ENCODE peak calls at places on chromosome 15, in four cellular contexts. X is psoas muscle, R is left lung, J is sigmoid colon. C is an unnamed sample.

GRCh38 chr15:56038015-56038414 is 44.6 kb upstream of the NEDD4 start:
- DNase-seq in X (no peak), R (no peak), J (no peak), C (no peak)

GRCh38 chr15:62904511-62904910 is 138.0 kb upstream of the TPM1 start:
- DNase-seq in X (no peak), R (no peak), J (no peak), C (no peak)

GRCh38 chr15:84840741-84841429 is 23.7 kb downstream of the ALPK3 start:
- DNase-seq in X (peak; percentile 93), R (peak; percentile 76), J (peak; percentile 93), C (peak; percentile 79)

GRCh38 chr15:89416339-89417183 is 79.8 kb downstream of the RHCG start:
- DNase-seq in X (peak; percentile 72), R (peak; percentile 76), J (no peak), C (no peak)

GRCh38 chr15:37181339-37181738 is 81.0 kb upstream of the MEIS2 start:
- DNase-seq in X (no peak), R (no peak), J (no peak), C (no peak)

GRCh38 chr15:40968290-40969085 is 15.2 kb downstream of the CHAC1 start:
- DNase-seq in X (no peak), R (no peak), J (peak; percentile 2), C (no peak)

GRCh38 chr15:66253643-66254363 is at the start of gene MEGF11:
- DNase-seq in X (no peak), R (peak; percentile 79), J (no peak), C (no peak)

GRCh38 chr15:40430271-40430805 is 10.4 kb upstream of the BAHD1 start:
- DNase-seq in X (peak; percentile 35), R (no peak), J (no peak), C (no peak)

GRCh38 chr15:68373028-68373427 is 58.9 kb downstream of the ITGA11 start:
- DNase-seq in X (no peak), R (no peak), J (peak; percentile 30), C (no peak)

GRCh38 chr15:80593486-80594055 is 101.5 kb upstream of the ABHD17C start:
- DNase-seq in X (no peak), R (no peak), J (no peak), C (no peak)

GRCh38 chr15:49645277-49645676 is 24.4 kb downstream of the DTWD1 start:
- DNase-seq in X (no peak), R (no peak), J (no peak), C (no peak)

GRCh38 chr15:32671339-32672325 is 30.1 kb downstream of the SCG5 start:
- DNase-seq in X (no peak), R (no peak), J (no peak), C (no peak)

GRCh38 chr15:32834156-32834555 is 116.4 kb downstream of the GREM1 start:
- DNase-seq in X (no peak), R (no peak), J (no peak), C (no peak)

GRCh38 chr15:68572309-68572708 is 6.5 kb upstream of the CORO2B start:
- DNase-seq in X (no peak), R (no peak), J (no peak), C (no peak)

GRCh38 chr15:99015677-99016568 is 8.3 kb upstream of the PGPEP1L start:
- DNase-seq in X (no peak), R (peak; percentile 85), J (no peak), C (no peak)

GRCh38 chr15:70254186-70254974 is 156.7 kb upstream of the TLE3 start:
- DNase-seq in X (peak; percentile 5), R (no peak), J (no peak), C (no peak)

GRCh38 chr15:55742927-55743614 is at the start of gene PRTG:
- DNase-seq in X (peak; percentile 86), R (peak; percentile 89), J (peak; percentile 81), C (peak; percentile 51)

GRCh38 chr15:83320831-83321230 is 36.4 kb upstream of the BNC1 start:
- DNase-seq in X (no peak), R (no peak), J (no peak), C (no peak)

GRCh38 chr15:41930221-41930866 is 36.5 kb upstream of the SPTBN5 start:
- DNase-seq in X (peak; percentile 76), R (no peak), J (no peak), C (peak; percentile 85)

GRCh38 chr15:52213206-52213605 is 22.0 kb upstream of the GNB5 start:
- DNase-seq in X (no peak), R (no peak), J (no peak), C (no peak)

GRCh38 chr15:52220251-52220650 is 29.1 kb upstream of the GNB5 start:
- DNase-seq in X (no peak), R (no peak), J (no peak), C (no peak)

GRCh38 chr15:52217186-52217585 is 26.0 kb upstream of the GNB5 start:
- DNase-seq in X (peak; percentile 60), R (no peak), J (no peak), C (no peak)

GRCh38 chr15:52218816-52219215 is 27.6 kb upstream of the GNB5 start:
- DNase-seq in X (no peak), R (no peak), J (no peak), C (no peak)

GRCh38 chr15:52214553-52214952 is 23.4 kb upstream of the GNB5 start:
- DNase-seq in X (no peak), R (no peak), J (no peak), C (no peak)
- H3K4me1 ChIP-seq in X (peaks cover 8% of the 10 kb centered on the region), R (no peaks in the 10 kb centered on the region), J (no peaks in the 10 kb centered on the region), C (no peaks in the 10 kb centered on the region)

GRCh38 chr15:44879066-44879465 is 77.4 kb upstream of the TERB2 start:
- DNase-seq in X (no peak), R (no peak), J (no peak), C (no peak)

GRCh38 chr15:44882499-44882968 is 74.0 kb upstream of the TERB2 start:
- DNase-seq in X (no peak), R (no peak), J (no peak), C (no peak)

GRCh38 chr15:44883219-44883900 is 73.1 kb upstream of the TERB2 start:
- DNase-seq in X (no peak), R (no peak), J (no peak), C (no peak)
- H3K4me3 ChIP-seq in X (no peak overlapping the region), R (no peak overlapping the region), J (no peak overlapping the region), C (no peak overlapping the region)

GRCh38 chr15:57343526-57343925 is 32.8 kb upstream of the CGNL1 start:
- DNase-seq in X (no peak), R (no peak), J (no peak), C (no peak)

GRCh38 chr15:57348081-57348480 is 28.2 kb upstream of the CGNL1 start:
- DNase-seq in X (no peak), R (no peak), J (no peak), C (no peak)

GRCh38 chr15:57343018-57343417 is 33.3 kb upstream of the CGNL1 start:
- DNase-seq in X (no peak), R (no peak), J (no peak), C (no peak)

GRCh38 chr15:57344282-57344681 is 32.0 kb upstream of the CGNL1 start:
- DNase-seq in X (no peak), R (no peak), J (no peak), C (no peak)

GRCh38 chr15:57345584-57345983 is 30.7 kb upstream of the CGNL1 start:
- DNase-seq in X (no peak), R (no peak), J (no peak), C (no peak)
- TF ChIP-seq CTCF in X (no peak), R (no peak), J (no peak), C (no peak)

DNA sequence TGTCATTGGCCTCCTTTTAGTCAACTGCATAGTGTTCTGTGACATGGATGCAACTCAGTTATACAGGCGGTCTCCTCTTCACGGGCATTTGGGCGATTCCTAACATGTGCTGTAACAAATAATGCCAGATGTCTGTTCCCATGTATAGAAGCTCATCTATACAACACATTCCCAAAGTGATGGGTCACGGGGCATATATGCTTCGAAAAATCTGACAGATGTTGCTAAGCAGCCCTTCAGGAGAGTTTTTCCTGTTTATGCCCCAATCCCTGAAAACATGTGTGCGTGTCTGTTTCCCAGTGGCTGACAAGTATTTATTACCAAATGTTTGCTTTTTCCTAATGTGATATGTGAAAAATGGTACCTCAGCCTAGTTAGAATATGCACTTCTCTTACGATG is 25.8 kb downstream of the LRRK1 start:
- DNase-seq in X (no peak), R (no peak), J (no peak), C (no peak)
- H3K4me1 ChIP-seq in X (no peaks in the 10 kb centered on the region), R (no peaks in the 10 kb centered on the region), J (no peaks in the 10 kb centered on the region), C (peaks cover 7% of the 10 kb centered on the region)

GRCh38 chr15:95326689-95327525 is 1003.6 kb upstream of the NR2F2 start:
- DNase-seq in X (peak; percentile 55), R (no peak), J (peak; percentile 69), C (peak; percentile 85)

GRCh38 chr15:95327661-95328060 is 1002.8 kb upstream of the NR2F2 start:
- DNase-seq in X (no peak), R (no peak), J (no peak), C (peak; percentile 23)

GRCh38 chr15:95325763-95326688 is 1004.5 kb upstream of the NR2F2 start:
- DNase-seq in X (no peak), R (no peak), J (no peak), C (peak; percentile 43)

GRCh38 chr15:95329362-95329761 is 1001.1 kb upstream of the NR2F2 start:
- DNase-seq in X (no peak), R (no peak), J (no peak), C (no peak)

DNA sequence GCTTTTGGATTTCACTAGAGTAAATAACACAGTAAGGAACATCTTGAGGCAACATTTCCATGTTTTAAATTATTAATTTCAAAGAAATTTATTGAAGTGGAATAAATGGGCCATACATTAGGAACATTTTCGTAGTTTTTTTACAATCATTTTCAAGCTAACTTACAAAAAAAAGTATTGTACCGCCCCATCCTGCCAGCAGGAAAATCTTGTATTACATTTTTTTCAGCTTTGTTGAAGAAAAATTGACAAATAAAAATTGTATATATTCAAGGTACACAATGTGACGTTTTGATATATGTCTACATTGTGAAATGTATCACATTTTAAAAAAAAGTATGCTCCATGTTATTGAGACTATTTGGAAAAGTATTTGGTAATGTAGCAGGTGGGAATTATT is 1001.9 kb upstream of the NR2F2 start:
- DNase-seq in X (no peak), R (no peak), J (no peak), C (no peak)
- H3K4me3 ChIP-seq in X (peak overlapping the region; percentile 0), R (no peak overlapping the region), J (no peak overlapping the region), C (peak overlapping the region; percentile 61)

C was measured in tibial artery.